ENCODE peak calls at places on chromosomes 4 and X, in nine cellular contexts. L is heart left ventricle; D is AG20443; F is T-helper 2 cell; N is right lobe of liver; A is ACHN; Y is AG04449; E is activated CD4-positive, alpha-beta T cell treated with anti-CD3 and anti-CD28 coated beads for 24 hours; Q is Caki2. X is an unnamed sample.

GRCh38 chr4:91267543-91267942 is 1036.2 kb upstream of the GRID2 start:
- DNase-seq in E (no peak), N (no peak), F (no peak), Y (no peak), L (no peak), A (no peak), Q (no peak), D (no peak), X (no peak)

GRCh38 chr4:184824776-184825393 is 883 bp downstream of the ACSL1 start:
- DNase-seq in L (no peak), N (no peak), Y (no peak), Q (peak), F (no peak), A (no peak), D (no peak), E (no peak), X (no peak)

GRCh38 chr4:70754990-70755688 is 33.4 kb downstream of the RUFY3 start:
- DNase-seq in Q (no peak), Y (no peak), F (no peak), N (no peak), E (no peak), A (no peak), D (no peak), L (no peak), X (no peak)

GRCh38 chr4:143202824-143203223 is 18.1 kb downstream of the USP38 start:
- DNase-seq in E (no peak), Q (no peak), F (no peak), Y (no peak), A (no peak), L (no peak), N (no peak), D (no peak), X (no peak)

GRCh38 chrX:6810796-6811195 is 275.9 kb upstream of the VCX3A start:
- DNase-seq in A (no peak), N (no peak), D (peak), E (no peak), Y (no peak), F (no peak), Q (no peak), L (no peak), X (no peak)

GRCh38 chrX:47264507-47265173 is 31.8 kb downstream of the USP11 start:
- DNase-seq in A (no peak), F (no peak), N (no peak), E (no peak), L (no peak), D (peak), Q (no peak), Y (no peak), X (peak)

GRCh38 chrX:9269134-9269533 is 195.7 kb upstream of the TBL1X start:
- DNase-seq in Y (no peak), F (no peak), A (no peak), Q (no peak), L (no peak), N (no peak), E (no peak), D (no peak), X (no peak)

GRCh38 chr4:168995537-168996295 is 14.3 kb downstream of the CBR4 start:
- DNase-seq in A (no peak), F (no peak), L (no peak), N (no peak), Q (no peak), D (no peak), E (no peak), Y (no peak), X (no peak)

GRCh38 chr4:17347445-17347844 is 164.4 kb downstream of the QDPR start:
- DNase-seq in L (no peak), E (peak), A (peak), N (no peak), Y (no peak), Q (peak), D (peak), F (no peak), X (no peak)

GRCh38 chr4:75634281-75634680 is 4.0 kb upstream of the CDKL2 start:
- DNase-seq in A (no peak), Q (no peak), N (no peak), E (no peak), F (no peak), Y (no peak), L (no peak), D (no peak), X (peak)

GRCh38 chrX:114611018-114611619 is 27.2 kb downstream of the HTR2C start:
- DNase-seq in D (peak), F (no peak), N (no peak), Y (no peak), L (peak), Q (peak), E (peak), A (peak), X (peak)

X was measured in Daoy.